ENCODE peak calls at places on chromosomes 16 and 17, in eight cellular contexts. C is left ventricle myocardium inferior, D is H1, F is breast epithelium, L is mammary epithelial cell, S is fibroblast of lung, Y is colonic mucosa, P is cardiac muscle cell. W is an unnamed sample. For H3K4me1, the result is how much of the 10 kb centered on the place peaks cover.

GRCh38 chr16:49884033-49884707 is 28.3 kb upstream of the ZNF423 start:
- DNase-seq in P (peak), S (no peak), D (no peak), Y (peak), L (no peak), F (no peak), C (no peak), W (no peak)

GRCh38 chr16:76854234-76854633 is 336.8 kb upstream of the MON1B start:
- DNase-seq in F (no peak), S (no peak), D (no peak), C (no peak), P (peak), L (no peak), Y (no peak), W (no peak)

GRCh38 chr16:27686926-27687325 is 137.0 kb downstream of the KATNIP start:
- DNase-seq in F (no peak), Y (no peak), P (no peak), L (no peak), C (no peak), D (no peak), S (no peak), W (no peak)

GRCh38 chr16:81384006-81384405 is 60.6 kb upstream of the CMIP start:
- DNase-seq in P (peak), S (peak), C (no peak), Y (no peak), F (no peak), L (no peak), D (no peak), W (no peak)

GRCh38 chr17:41959336-41960095 is 7.1 kb upstream of the CNP start:
- DNase-seq in D (peak), Y (no peak), P (peak), L (peak), C (no peak), F (no peak), S (peak), W (no peak)

GRCh38 chr16:52016387-52016786 is 530.6 kb downstream of the TOX3 start:
- DNase-seq in P (no peak), S (no peak), D (no peak), C (no peak), Y (no peak), F (no peak), L (no peak), W (no peak)

GRCh38 chr16:70478169-70478568 is 23.8 kb downstream of the FCSK start:
- DNase-seq in L (no peak), Y (no peak), S (no peak), C (no peak), P (no peak), F (no peak), D (no peak), W (no peak)

GRCh38 chr17:69470702-69471101 is 56.2 kb downstream of the MAP2K6 start:
- DNase-seq in D (peak), P (no peak), Y (peak), C (no peak), L (no peak), F (no peak), S (no peak), W (no peak)

GRCh38 chr16:67593288-67593687 is 31.0 kb downstream of the CTCF start:
- DNase-seq in C (no peak), L (no peak), D (no peak), P (no peak), Y (no peak), S (peak), F (no peak), W (no peak)

GRCh38 chr17:82402865-82403264 is 15.3 kb upstream of the HEXD start:
- DNase-seq in F (no peak), S (no peak), Y (no peak), L (no peak), C (no peak), P (no peak), D (no peak), W (no peak)
- TF ChIP-seq CTCF in F (no peak), S (no peak), Y (no peak), L (no peak), C (no peak), P (no peak), D (no peak), W (no peak)

DNA sequence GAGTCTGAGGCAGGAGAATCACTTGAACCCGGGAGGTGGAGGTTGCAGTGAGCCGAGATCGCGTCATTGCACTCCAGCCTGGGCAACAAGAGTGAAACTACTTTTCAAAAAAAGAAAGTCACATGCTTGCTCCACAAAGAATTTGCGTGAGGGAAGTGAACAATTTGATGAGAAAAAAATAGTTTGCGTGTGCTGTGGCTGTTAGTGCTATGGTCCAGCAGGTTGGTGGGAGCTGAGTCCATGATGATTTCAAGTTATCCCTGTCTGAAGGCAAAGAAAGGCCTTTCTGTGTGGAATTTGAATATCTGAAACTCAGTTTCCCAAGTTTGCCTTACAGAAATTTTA is 21.0 kb downstream of the PRCD start:
- DNase-seq in P (no peak), L (no peak), D (no peak), Y (no peak), S (no peak), F (no peak), C (no peak), W (no peak)
- H3K4me1 ChIP-seq in P (under half), L (under half), D (under half), Y (under half), S (under half), F (under half), C (half or more), W (half or more)

GRCh38 chr17:80517641-80518040 is 27.0 kb upstream of the RPTOR start:
- DNase-seq in C (no peak), L (peak), F (no peak), S (no peak), P (no peak), Y (no peak), D (no peak), W (no peak)
- TF ChIP-seq CTCF in C (no peak), L (no peak), F (no peak), S (no peak), P (no peak), Y (no peak), D (no peak), W (no peak)

GRCh38 chr16:30131869-30132475 is 9.0 kb upstream of the MAPK3 start:
- DNase-seq in P (peak), S (no peak), F (no peak), Y (no peak), C (no peak), L (no peak), D (no peak), W (no peak)
- H3K4me1 ChIP-seq in P (under half), S (under half), F (under half), Y (under half), C (under half), L (under half), D (under half), W (under half)

GRCh38 chr16:74774223-74775139 is at the start of gene FA2H:
- DNase-seq in L (peak), Y (peak), D (peak), C (peak), P (peak), F (peak), S (peak), W (peak)
- TF ChIP-seq CTCF in L (no peak), Y (peak), D (peak), C (peak), P (no peak), F (peak), S (no peak), W (no peak)

DNA sequence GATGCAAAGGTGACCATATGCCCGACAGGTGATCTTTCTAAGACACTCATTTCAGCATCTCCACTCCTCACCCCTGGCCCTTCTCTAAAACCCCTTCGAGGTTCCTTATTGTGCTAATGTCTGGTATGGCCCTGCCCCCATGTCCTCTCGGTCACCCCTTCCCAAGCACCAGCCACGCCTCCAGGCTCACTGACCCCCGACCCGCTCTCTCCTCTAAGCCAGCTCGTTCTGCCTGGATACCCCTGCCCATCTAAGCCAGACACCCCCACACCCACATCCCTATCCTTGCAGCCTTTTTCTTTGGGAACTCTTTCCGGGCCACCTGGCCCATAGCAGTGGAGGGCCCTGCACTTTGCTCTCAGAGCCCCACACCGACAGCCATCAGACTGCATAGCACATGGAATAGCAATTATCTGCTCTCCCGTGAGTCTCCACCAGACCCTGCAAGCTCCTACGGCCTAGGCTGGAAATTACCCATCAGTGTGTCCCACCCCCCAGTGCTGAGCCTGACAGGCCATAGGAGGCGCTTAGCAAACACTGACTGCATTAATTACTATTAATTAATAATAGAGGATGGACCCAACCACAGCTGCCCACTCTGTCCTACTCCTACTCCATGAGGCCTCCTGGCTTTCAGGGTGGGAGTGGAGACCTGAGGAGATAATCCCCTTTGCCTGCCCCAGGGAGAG is 176.7 kb downstream of the TMEM132E start:
- DNase-seq in C (no peak), F (no peak), D (no peak), Y (no peak), P (no peak), S (no peak), L (no peak), W (no peak)
- H3K4me1 ChIP-seq in C (under half), F (under half), D (under half), Y (under half), P (under half), S (under half), L (under half), W (under half)

DNA sequence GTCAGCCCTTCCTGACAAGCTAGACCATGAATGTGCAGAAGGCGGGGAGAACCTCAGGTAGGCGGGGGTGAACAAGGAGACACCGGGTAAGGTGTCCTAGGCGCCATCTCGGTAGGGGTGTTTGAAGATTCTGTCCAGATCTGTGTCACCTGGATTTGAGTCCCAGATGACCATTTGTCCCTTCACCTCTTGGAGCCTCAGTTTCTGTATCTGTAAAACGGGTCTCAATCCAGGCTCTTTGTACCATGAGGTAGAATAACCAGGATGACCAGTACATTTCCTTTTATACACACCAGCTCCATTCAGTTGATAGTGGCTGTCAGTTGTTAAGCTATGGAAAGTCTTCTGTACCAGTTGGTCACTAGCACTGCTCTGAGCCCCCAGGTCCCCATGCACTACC is 86.7 kb downstream of the ABCC6 start:
- DNase-seq in C (no peak), F (no peak), L (no peak), P (no peak), D (no peak), Y (no peak), S (no peak), W (no peak)
- TF ChIP-seq CTCF in C (no peak), F (no peak), L (no peak), P (no peak), D (no peak), Y (no peak), S (no peak), W (no peak)

GRCh38 chr16:1532081-1532760 is 1.2 kb upstream of the TMEM204 start:
- DNase-seq in Y (no peak), L (no peak), P (no peak), F (peak), S (no peak), C (peak), D (no peak), W (no peak)
- H3K4me1 ChIP-seq in Y (under half), L (under half), P (under half), F (under half), S (under half), C (half or more), D (under half), W (under half)

GRCh38 chr16:3149630-3150345 is 15.0 kb downstream of the ZNF213 start:
- DNase-seq in C (peak), Y (peak), P (peak), F (peak), S (peak), L (no peak), D (peak), W (no peak)
- TF ChIP-seq CTCF in C (peak), Y (peak), P (peak), F (no peak), S (peak), L (peak), D (peak), W (peak)